ENCODE peak calls at places on chromosomes 16 and 17, in five cellular contexts. D is SJSA1; B is SK-N-SH; Y is CD4-positive, CD25-positive, alpha-beta regulatory T cell; W is breast epithelium. V is an unnamed sample. For H3K9me3, the result is how much of the 10 kb centered on the place peaks cover.

GRCh38 chr17:17515921-17516295 is 19.7 kb upstream of the RASD1 start:
- DNase-seq in D (peak), W (no peak), Y (no peak), B (no peak), V (no peak)

GRCh38 chr16:67247698-67248400 is 568 bp upstream of the FHOD1 start:
- DNase-seq in B (no peak), Y (no peak), W (no peak), D (no peak), V (no peak)

GRCh38 chr17:48617515-48618365 is 2.6 kb upstream of the HOXB8 start:
- DNase-seq in Y (no peak), D (no peak), B (no peak), W (no peak), V (no peak)

GRCh38 chr17:1422907-1423306 is 22.9 kb upstream of the YWHAE start:
- DNase-seq in B (no peak), Y (no peak), W (no peak), D (peak), V (no peak)

GRCh38 chr17:37430051-37430591 is 23.4 kb downstream of the TADA2A start:
- DNase-seq in B (no peak), D (no peak), Y (no peak), W (no peak), V (no peak)

GRCh38 chr17:9905078-9905415 is at the start of gene RCVRN:
- DNase-seq in D (no peak), B (no peak), Y (no peak), W (no peak), V (no peak)

GRCh38 chr16:86899757-86900156 is 321.4 kb downstream of the FOXL1 start:
- DNase-seq in W (no peak), D (no peak), Y (no peak), B (no peak), V (no peak)

GRCh38 chr17:72517413-72518237 is 396.8 kb downstream of the SOX9 start:
- DNase-seq in D (no peak), B (no peak), W (no peak), Y (no peak), V (no peak)

GRCh38 chr17:69474171-69474831 is 59.8 kb downstream of the MAP2K6 start:
- DNase-seq in B (no peak), D (no peak), W (no peak), Y (no peak), V (no peak)

GRCh38 chr16:25155553-25156460 is 44.3 kb downstream of the LCMT1 start:
- DNase-seq in W (no peak), D (no peak), B (no peak), Y (no peak), V (no peak)

DNA sequence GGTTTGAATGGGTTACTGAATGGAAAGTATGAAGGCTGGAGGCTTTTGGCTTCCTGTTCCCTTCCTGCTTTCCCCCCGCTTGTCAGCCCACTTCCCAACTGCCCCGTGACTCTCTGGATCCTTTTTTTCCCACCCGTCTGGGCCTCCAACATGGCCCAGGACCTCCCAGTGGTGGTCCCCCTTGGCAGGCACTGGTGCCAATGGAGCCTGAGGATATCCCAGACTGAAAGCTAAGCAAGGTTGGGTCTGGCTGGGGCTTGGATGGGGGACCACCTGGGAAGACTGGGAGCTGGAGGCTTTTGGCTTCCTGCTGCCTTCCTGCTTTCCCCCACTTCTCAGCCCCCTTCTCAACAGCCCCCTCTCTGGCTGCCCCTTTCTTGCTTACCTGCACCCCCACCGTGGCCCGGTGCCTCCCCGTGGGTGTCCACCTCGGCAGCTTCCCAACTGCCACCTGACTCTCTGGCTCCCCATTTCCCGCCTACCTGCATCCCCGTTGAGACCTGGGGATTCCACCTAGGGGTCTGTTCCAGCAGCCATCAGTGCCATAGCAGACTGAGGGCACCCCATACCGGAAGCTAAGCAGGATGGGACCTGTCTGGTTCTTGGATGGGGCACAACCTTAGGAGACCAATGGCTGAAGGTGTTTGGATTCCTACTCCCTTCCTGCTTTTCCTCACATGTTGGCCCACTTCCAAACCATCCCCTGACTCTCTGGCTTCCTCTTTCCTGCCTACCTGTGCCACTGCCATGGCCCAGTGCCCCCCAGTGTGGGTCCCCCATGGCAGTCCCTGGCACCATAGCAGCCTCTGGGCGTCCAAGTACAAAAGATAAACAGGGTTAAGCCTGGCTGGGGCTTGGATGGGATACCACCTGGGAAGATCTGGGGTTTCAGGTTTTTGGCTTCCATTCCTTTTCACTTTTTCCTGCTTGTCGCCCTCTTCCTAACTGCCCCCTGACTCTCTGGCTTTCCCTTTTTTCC is 2295.3 kb downstream of the TP53TG3F start:
- DNase-seq in B (no peak), Y (no peak), W (no peak), D (no peak), V (no peak)
- H3K9me3 ChIP-seq in B (under half), Y (under half), W (under half), D (under half), V (under half)

GRCh38 chr17:5078106-5079028 is at the start of gene ZFP3:
- DNase-seq in W (peak), D (no peak), B (peak), Y (peak), V (peak)

GRCh38 chr17:5077781-5078105 is 524 bp upstream of the ZFP3 start:
- DNase-seq in B (no peak), Y (no peak), D (no peak), W (no peak), V (no peak)

DNA sequence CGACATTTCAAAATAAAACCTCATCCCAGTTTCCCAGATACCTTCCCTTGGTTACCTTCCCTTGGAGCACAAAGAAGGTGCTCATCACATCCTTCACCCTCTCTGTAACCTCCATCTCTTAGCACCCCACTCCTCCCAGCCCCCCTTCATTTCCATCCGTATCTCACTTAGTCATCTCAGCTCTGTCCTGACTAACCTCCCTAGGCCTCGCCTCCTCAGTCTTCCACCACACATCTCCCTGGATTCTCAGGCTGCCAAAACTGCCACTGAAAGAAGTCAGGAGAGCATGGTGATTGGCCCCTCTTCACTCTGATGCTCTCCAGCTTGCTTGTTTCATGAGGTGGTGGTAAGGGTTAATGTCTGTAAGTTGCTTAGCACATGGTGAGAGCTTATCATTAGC is 2.3 kb downstream of the ZFP3 start:
- DNase-seq in D (no peak), B (no peak), W (no peak), Y (no peak), V (no peak)
- H3K9me3 ChIP-seq in D (under half), B (under half), W (under half), Y (under half), V (under half)

GRCh38 chr16:3295209-3295608 is 10.0 kb downstream of the TIGD7 start:
- DNase-seq in Y (no peak), D (no peak), B (no peak), W (no peak), V (no peak)
- H3K9me3 ChIP-seq in Y (half or more), D (under half), B (under half), W (half or more), V (under half)

DNA sequence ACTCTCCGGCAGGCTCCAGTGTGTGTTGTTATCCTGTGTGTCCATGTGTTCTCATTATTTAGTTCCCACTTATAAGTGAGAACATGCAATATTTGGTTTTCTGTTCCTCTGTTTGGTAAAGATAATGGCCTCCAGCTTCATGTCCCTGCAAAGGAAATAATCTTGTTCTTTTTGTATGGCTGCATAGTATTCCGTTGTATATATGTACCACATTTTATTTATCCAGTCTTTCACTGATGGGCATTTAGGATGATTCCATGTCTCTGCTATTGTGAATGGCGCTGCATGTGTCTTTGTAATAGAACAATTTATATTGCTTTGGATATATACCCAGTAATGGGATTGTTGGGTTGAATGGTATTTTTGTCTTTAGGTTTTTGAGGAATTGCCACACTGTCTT is 807.3 kb upstream of the CA10 start:
- DNase-seq in Y (no peak), B (no peak), W (no peak), D (no peak), V (no peak)
- H3K9me3 ChIP-seq in Y (under half), B (under half), W (under half), D (under half), V (under half)

DNA sequence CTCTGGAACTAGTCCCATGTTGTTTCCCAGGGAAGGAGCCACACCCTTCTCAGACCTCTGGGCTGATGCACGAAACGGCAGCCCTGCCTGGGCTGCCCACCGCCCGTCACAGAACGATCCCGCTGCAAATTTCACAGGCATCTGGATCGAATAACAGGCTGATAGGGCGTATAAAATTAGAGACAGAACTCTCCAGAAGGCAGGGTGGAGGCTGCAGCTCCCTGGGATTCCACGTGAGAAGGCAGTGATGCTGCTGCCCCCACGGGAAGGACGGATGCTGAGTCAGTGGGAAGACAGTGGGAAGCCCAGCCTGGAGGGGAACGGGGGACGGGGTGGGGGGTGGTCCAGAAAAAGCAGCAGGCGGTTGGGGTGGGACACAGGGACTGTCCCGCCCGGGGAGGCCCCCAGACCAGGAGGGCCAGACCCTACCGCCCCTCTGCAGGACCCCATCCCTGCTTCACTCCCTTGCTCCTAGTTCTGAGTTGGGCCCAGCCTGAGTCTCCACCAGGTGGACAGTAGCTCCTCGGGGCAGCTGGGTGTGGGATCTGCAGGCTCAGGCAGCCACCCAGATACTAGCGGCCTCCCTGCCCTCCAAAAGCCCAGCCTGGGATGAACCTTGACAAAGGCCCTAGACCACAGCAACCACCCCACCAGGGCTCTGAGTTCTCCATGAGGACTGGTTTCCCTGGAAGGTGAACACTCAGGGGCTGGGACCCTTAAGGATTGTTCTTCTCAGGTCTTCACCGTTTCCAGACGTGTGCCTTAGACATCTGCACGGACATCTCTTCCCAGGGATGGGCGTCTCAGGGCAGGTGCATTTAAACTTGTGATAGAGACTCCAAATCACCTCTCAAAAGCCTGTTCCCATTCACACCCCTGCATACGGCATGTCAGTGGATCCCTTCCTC is 117.8 kb downstream of the METRNL start:
- DNase-seq in D (peak), B (no peak), W (peak), Y (no peak), V (no peak)
- H3K9me3 ChIP-seq in D (under half), B (under half), W (under half), Y (under half), V (under half)

GRCh38 chr16:19662351-19662750 is 55.7 kb downstream of the KNOP1 start:
- DNase-seq in B (no peak), D (no peak), W (no peak), Y (no peak), V (no peak)
- H3K9me3 ChIP-seq in B (under half), D (under half), W (under half), Y (under half), V (under half)

GRCh38 chr17:21676281-21677111 is 15.8 kb upstream of the KCNJ18 start:
- DNase-seq in D (no peak), Y (no peak), B (no peak), W (peak), V (no peak)
- H3K9me3 ChIP-seq in D (under half), Y (under half), B (under half), W (under half), V (under half)

DNA sequence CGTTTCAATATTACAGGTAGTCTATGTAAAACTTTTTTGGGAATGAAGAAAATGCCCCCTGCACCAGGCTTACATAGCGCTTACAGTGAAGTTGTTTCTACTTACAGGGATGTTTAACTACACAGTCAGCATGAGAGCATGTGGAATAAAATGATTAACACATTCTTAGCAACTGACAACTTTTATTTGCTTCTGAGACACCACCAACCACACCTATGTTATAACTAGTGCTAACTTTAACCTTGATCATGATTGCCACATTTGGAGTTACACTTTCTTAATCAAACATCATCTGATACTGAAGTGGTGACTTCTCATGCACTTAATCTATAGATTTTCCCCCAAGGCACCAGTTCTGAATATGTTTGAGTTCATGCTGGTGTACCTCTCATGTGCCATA is 20.3 kb upstream of the ZNF267 start:
- DNase-seq in W (no peak), Y (no peak), B (no peak), D (no peak), V (no peak)
- H3K9me3 ChIP-seq in W (under half), Y (under half), B (under half), D (under half), V (under half)

GRCh38 chr16:35744716-35745115 is 2285.3 kb downstream of the TP53TG3F start:
- DNase-seq in Y (no peak), D (peak), B (no peak), W (no peak), V (no peak)
- H3K9me3 ChIP-seq in Y (under half), D (under half), B (under half), W (half or more), V (under half)